ENCODE peak calls at places on chromosomes 2 and 18, in six cellular contexts. One of them, this sample, is unnamed.
A peak's percentile ranks its signal among the peaks of the same experiment; 100 is the strongest.

GRCh38 chr2:203893386-203893785 is 25.8 kb downstream of the CTLA4 start:
- DNase-seq in endothelial cell: no peak
- DNase-seq in astrocyte: no peak
- DNase-seq in MV-4-11: no peak
- DNase-seq in NCI-H774: no peak
- DNase-seq in NCI-H1417: no peak
- DNase-seq in this sample: peak; percentile 32

GRCh38 chr2:72681016-72681995 is 144.5 kb downstream of the EXOC6B start:
- DNase-seq in endothelial cell: no peak
- DNase-seq in astrocyte: no peak
- DNase-seq in MV-4-11: no peak
- DNase-seq in NCI-H774: no peak
- DNase-seq in NCI-H1417: no peak
- DNase-seq in this sample: no peak

GRCh38 chr2:164690361-164690760 is 69.1 kb upstream of the GRB14 start:
- DNase-seq in endothelial cell: no peak
- DNase-seq in astrocyte: no peak
- DNase-seq in MV-4-11: no peak
- DNase-seq in NCI-H774: no peak
- DNase-seq in NCI-H1417: no peak
- DNase-seq in this sample: no peak

GRCh38 chr2:28389399-28390240 is 3.0 kb upstream of the FOSL2 start:
- DNase-seq in endothelial cell: no peak
- DNase-seq in astrocyte: no peak
- DNase-seq in MV-4-11: no peak
- DNase-seq in NCI-H774: peak; percentile 46
- DNase-seq in NCI-H1417: no peak
- DNase-seq in this sample: peak; percentile 45

GRCh38 chr2:128734521-128735295 is 416.0 kb upstream of the HS6ST1 start:
- DNase-seq in endothelial cell: no peak
- DNase-seq in astrocyte: peak; percentile 47
- DNase-seq in MV-4-11: peak; percentile 95
- DNase-seq in NCI-H774: no peak
- DNase-seq in NCI-H1417: no peak
- DNase-seq in this sample: peak; percentile 68

GRCh38 chr2:74806355-74806839 is 27.5 kb upstream of the HK2 start:
- DNase-seq in endothelial cell: no peak
- DNase-seq in astrocyte: no peak
- DNase-seq in MV-4-11: no peak
- DNase-seq in NCI-H774: no peak
- DNase-seq in NCI-H1417: no peak
- DNase-seq in this sample: no peak

GRCh38 chr2:28342081-28342967 is 50.3 kb upstream of the FOSL2 start:
- DNase-seq in endothelial cell: no peak
- DNase-seq in astrocyte: peak; percentile 89
- DNase-seq in MV-4-11: peak; percentile 72
- DNase-seq in NCI-H774: no peak
- DNase-seq in NCI-H1417: no peak
- DNase-seq in this sample: peak; percentile 93

GRCh38 chr18:22813648-22814328 is 119.3 kb upstream of the RBBP8 start:
- DNase-seq in endothelial cell: no peak
- DNase-seq in astrocyte: peak; percentile 33
- DNase-seq in MV-4-11: peak; percentile 42
- DNase-seq in NCI-H774: peak; percentile 26
- DNase-seq in NCI-H1417: peak; percentile 4
- DNase-seq in this sample: peak; percentile 52

GRCh38 chr18:58257461-58257860 is 213.4 kb downstream of the NEDD4L start:
- DNase-seq in endothelial cell: no peak
- DNase-seq in astrocyte: peak; percentile 52
- DNase-seq in MV-4-11: no peak
- DNase-seq in NCI-H774: no peak
- DNase-seq in NCI-H1417: peak; percentile 55
- DNase-seq in this sample: peak; percentile 47

GRCh38 chr2:223941579-223942277 is 3.4 kb downstream of the WDFY1 start:
- DNase-seq in endothelial cell: no peak
- DNase-seq in astrocyte: peak; percentile 94
- DNase-seq in MV-4-11: no peak
- DNase-seq in NCI-H774: no peak
- DNase-seq in NCI-H1417: no peak
- DNase-seq in this sample: peak; percentile 95

GRCh38 chr2:121429119-121429903 is 101.4 kb upstream of the RNU4ATAC start:
- DNase-seq in endothelial cell: no peak
- DNase-seq in astrocyte: peak; percentile 78
- DNase-seq in MV-4-11: no peak
- DNase-seq in NCI-H774: no peak
- DNase-seq in NCI-H1417: no peak
- DNase-seq in this sample: peak; percentile 80

GRCh38 chr2:11672404-11672803 is 2.4 kb upstream of the NTSR2 start:
- DNase-seq in endothelial cell: no peak
- DNase-seq in astrocyte: no peak
- DNase-seq in MV-4-11: no peak
- DNase-seq in NCI-H774: no peak
- DNase-seq in NCI-H1417: no peak
- DNase-seq in this sample: no peak

GRCh38 chr2:215841175-215841816 is 172.1 kb downstream of the MREG start:
- DNase-seq in endothelial cell: no peak
- DNase-seq in astrocyte: no peak
- DNase-seq in MV-4-11: no peak
- DNase-seq in NCI-H774: no peak
- DNase-seq in NCI-H1417: no peak
- DNase-seq in this sample: no peak

GRCh38 chr2:63589148-63589972 is 597 bp downstream of the MDH1 start:
- DNase-seq in endothelial cell: no peak
- DNase-seq in astrocyte: no peak
- DNase-seq in MV-4-11: no peak
- DNase-seq in NCI-H774: no peak
- DNase-seq in NCI-H1417: peak; percentile 52
- DNase-seq in this sample: no peak

GRCh38 chr2:28661589-28662001 is 90.0 kb upstream of the PPP1CB start:
- DNase-seq in endothelial cell: no peak
- DNase-seq in astrocyte: peak; percentile 80
- DNase-seq in MV-4-11: no peak
- DNase-seq in NCI-H774: peak; percentile 37
- DNase-seq in NCI-H1417: no peak
- DNase-seq in this sample: peak; percentile 93

This sample was measured in fibroblast of lung.